ENCODE peak calls at places on chromosomes 3 and 15, in eight cellular contexts. One of them, this sample, is unnamed. For H3K36me3, the result is how much of the 10 kb centered on the place peaks cover.

GRCh38 chr3:64056616-64057165 is 33.4 kb upstream of the PSMD6 start:
- DNase-seq in transverse colon: no peak
- DNase-seq in Peyer's patch: no peak
- DNase-seq in tibial artery: no peak
- DNase-seq in fibroblast of lung: no peak
- DNase-seq in esophagus squamous epithelium: no peak
- DNase-seq in cardiac muscle cell: peak
- DNase-seq in Panc1: no peak
- DNase-seq in this sample: no peak

GRCh38 chr3:66076861-66077495 is 38.3 kb upstream of the MAGI1 start:
- DNase-seq in cardiac muscle cell: no peak
- DNase-seq in fibroblast of lung: peak
- DNase-seq in Peyer's patch: no peak
- DNase-seq in transverse colon: no peak
- DNase-seq in Panc1: no peak
- DNase-seq in esophagus squamous epithelium: no peak
- DNase-seq in tibial artery: no peak
- DNase-seq in this sample: no peak

GRCh38 chr3:160052385-160053047 is 63.9 kb downstream of the IL12A start:
- DNase-seq in cardiac muscle cell: peak
- DNase-seq in fibroblast of lung: no peak
- DNase-seq in transverse colon: no peak
- DNase-seq in Peyer's patch: no peak
- DNase-seq in tibial artery: no peak
- DNase-seq in esophagus squamous epithelium: no peak
- DNase-seq in Panc1: no peak
- DNase-seq in this sample: no peak

GRCh38 chr3:126259411-126260391 is 79.3 kb upstream of the ALDH1L1 start:
- DNase-seq in Panc1: peak
- DNase-seq in Peyer's patch: no peak
- DNase-seq in tibial artery: no peak
- DNase-seq in fibroblast of lung: peak
- DNase-seq in cardiac muscle cell: peak
- DNase-seq in transverse colon: peak
- DNase-seq in esophagus squamous epithelium: no peak
- DNase-seq in this sample: peak

GRCh38 chr3:142088522-142088921 is 60.8 kb downstream of the TFDP2 start:
- DNase-seq in Peyer's patch: no peak
- DNase-seq in transverse colon: no peak
- DNase-seq in fibroblast of lung: no peak
- DNase-seq in tibial artery: no peak
- DNase-seq in esophagus squamous epithelium: no peak
- DNase-seq in Panc1: no peak
- DNase-seq in cardiac muscle cell: peak
- DNase-seq in this sample: no peak

GRCh38 chr3:97927699-97928098 is 44.5 kb downstream of the RIOX2 start:
- DNase-seq in fibroblast of lung: peak
- DNase-seq in transverse colon: no peak
- DNase-seq in esophagus squamous epithelium: no peak
- DNase-seq in tibial artery: no peak
- DNase-seq in Peyer's patch: no peak
- DNase-seq in Panc1: no peak
- DNase-seq in cardiac muscle cell: no peak
- DNase-seq in this sample: no peak

GRCh38 chr3:17407576-17407975 is 334.9 kb downstream of the TBC1D5 start:
- DNase-seq in transverse colon: no peak
- DNase-seq in tibial artery: no peak
- DNase-seq in fibroblast of lung: no peak
- DNase-seq in Peyer's patch: no peak
- DNase-seq in cardiac muscle cell: no peak
- DNase-seq in Panc1: no peak
- DNase-seq in esophagus squamous epithelium: no peak
- DNase-seq in this sample: no peak

GRCh38 chr15:70308011-70308761 is 210.5 kb upstream of the TLE3 start:
- DNase-seq in fibroblast of lung: no peak
- DNase-seq in tibial artery: no peak
- DNase-seq in Panc1: no peak
- DNase-seq in cardiac muscle cell: no peak
- DNase-seq in Peyer's patch: peak
- DNase-seq in esophagus squamous epithelium: no peak
- DNase-seq in transverse colon: no peak
- DNase-seq in this sample: no peak

GRCh38 chr15:78065973-78066946 is 11.3 kb downstream of the TBC1D2B start:
- DNase-seq in transverse colon: no peak
- DNase-seq in Panc1: no peak
- DNase-seq in Peyer's patch: no peak
- DNase-seq in esophagus squamous epithelium: no peak
- DNase-seq in tibial artery: no peak
- DNase-seq in cardiac muscle cell: no peak
- DNase-seq in fibroblast of lung: no peak
- DNase-seq in this sample: no peak

GRCh38 chr3:138348107-138348949 is at the start of gene MRAS:
- DNase-seq in transverse colon: peak
- DNase-seq in fibroblast of lung: peak
- DNase-seq in esophagus squamous epithelium: no peak
- DNase-seq in cardiac muscle cell: peak
- DNase-seq in tibial artery: peak
- DNase-seq in Peyer's patch: no peak
- DNase-seq in Panc1: no peak
- DNase-seq in this sample: peak

GRCh38 chr15:89177633-89178306 is 43.6 kb downstream of the RLBP1 start:
- DNase-seq in fibroblast of lung: peak
- DNase-seq in Peyer's patch: peak
- DNase-seq in cardiac muscle cell: peak
- DNase-seq in Panc1: peak
- DNase-seq in esophagus squamous epithelium: no peak
- DNase-seq in transverse colon: peak
- DNase-seq in tibial artery: peak
- DNase-seq in this sample: peak

GRCh38 chr3:18740631-18741583 is 315.8 kb upstream of the SATB1 start:
- DNase-seq in Panc1: no peak
- DNase-seq in transverse colon: peak
- DNase-seq in fibroblast of lung: no peak
- DNase-seq in tibial artery: no peak
- DNase-seq in cardiac muscle cell: no peak
- DNase-seq in esophagus squamous epithelium: no peak
- DNase-seq in Peyer's patch: peak
- DNase-seq in this sample: no peak

GRCh38 chr3:33541918-33542317 is 101.7 kb upstream of the UBP1 start:
- DNase-seq in transverse colon: no peak
- DNase-seq in cardiac muscle cell: no peak
- DNase-seq in tibial artery: no peak
- DNase-seq in Peyer's patch: no peak
- DNase-seq in fibroblast of lung: no peak
- DNase-seq in esophagus squamous epithelium: no peak
- DNase-seq in Panc1: no peak
- DNase-seq in this sample: no peak

GRCh38 chr15:68210821-68211655 is 5.9 kb upstream of the CALML4 start:
- DNase-seq in fibroblast of lung: peak
- DNase-seq in tibial artery: peak
- DNase-seq in esophagus squamous epithelium: no peak
- DNase-seq in cardiac muscle cell: peak
- DNase-seq in transverse colon: peak
- DNase-seq in Peyer's patch: peak
- DNase-seq in Panc1: no peak
- DNase-seq in this sample: peak

DNA sequence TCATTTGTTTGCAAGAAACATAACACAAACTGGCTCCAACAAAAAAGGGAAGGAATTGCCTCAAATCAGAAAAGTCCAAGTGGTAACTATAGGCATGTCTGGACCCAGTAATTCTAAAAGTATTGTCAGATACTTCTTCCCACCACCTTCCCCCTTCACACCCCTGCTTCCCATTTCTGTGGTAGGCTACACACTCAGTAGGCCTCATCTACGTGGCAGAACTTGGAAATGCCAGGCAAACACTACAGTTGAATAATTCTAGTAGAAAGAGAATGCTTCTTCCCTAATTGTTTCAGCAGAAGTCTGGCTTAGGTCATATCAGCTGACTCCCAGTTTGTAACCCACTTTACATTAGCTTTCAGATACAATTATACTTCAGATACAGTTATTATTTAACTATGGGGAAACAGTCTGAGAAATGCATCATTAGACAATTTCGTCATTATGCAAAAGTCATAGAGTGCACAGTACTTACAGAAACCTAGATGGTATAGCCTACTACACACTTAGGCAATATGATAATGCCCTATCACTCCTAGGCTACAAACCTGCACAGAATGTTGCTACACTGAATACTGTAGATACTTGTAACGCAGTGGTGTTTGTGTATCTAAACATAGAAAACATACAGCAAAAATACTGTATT is 6.4 kb downstream of the SETMAR start:
- DNase-seq in tibial artery: no peak
- DNase-seq in transverse colon: no peak
- DNase-seq in esophagus squamous epithelium: no peak
- DNase-seq in Peyer's patch: no peak
- DNase-seq in fibroblast of lung: no peak
- DNase-seq in cardiac muscle cell: no peak
- DNase-seq in Panc1: no peak
- DNase-seq in this sample: no peak
- H3K36me3 ChIP-seq in tibial artery: under half
- H3K36me3 ChIP-seq in transverse colon: under half
- H3K36me3 ChIP-seq in esophagus squamous epithelium: under half
- H3K36me3 ChIP-seq in Peyer's patch: under half
- H3K36me3 ChIP-seq in fibroblast of lung: under half
- H3K36me3 ChIP-seq in cardiac muscle cell: under half
- H3K36me3 ChIP-seq in Panc1: under half
- H3K36me3 ChIP-seq in this sample: under half

GRCh38 chr3:183308746-183309145 is 55.7 kb downstream of the B3GNT5 start:
- DNase-seq in cardiac muscle cell: no peak
- DNase-seq in esophagus squamous epithelium: no peak
- DNase-seq in Panc1: no peak
- DNase-seq in Peyer's patch: no peak
- DNase-seq in fibroblast of lung: no peak
- DNase-seq in tibial artery: no peak
- DNase-seq in transverse colon: no peak
- DNase-seq in this sample: no peak
- H3K36me3 ChIP-seq in cardiac muscle cell: under half
- H3K36me3 ChIP-seq in esophagus squamous epithelium: under half
- H3K36me3 ChIP-seq in Panc1: under half
- H3K36me3 ChIP-seq in Peyer's patch: under half
- H3K36me3 ChIP-seq in fibroblast of lung: under half
- H3K36me3 ChIP-seq in tibial artery: under half
- H3K36me3 ChIP-seq in transverse colon: under half
- H3K36me3 ChIP-seq in this sample: under half

GRCh38 chr15:73934281-73934680 is 8.0 kb downstream of the LOXL1 start:
- DNase-seq in tibial artery: no peak
- DNase-seq in esophagus squamous epithelium: no peak
- DNase-seq in fibroblast of lung: no peak
- DNase-seq in Panc1: no peak
- DNase-seq in transverse colon: no peak
- DNase-seq in Peyer's patch: no peak
- DNase-seq in cardiac muscle cell: no peak
- DNase-seq in this sample: no peak

GRCh38 chr15:73936181-73936580 is 9.9 kb downstream of the LOXL1 start:
- DNase-seq in fibroblast of lung: peak
- DNase-seq in transverse colon: no peak
- DNase-seq in Peyer's patch: no peak
- DNase-seq in Panc1: no peak
- DNase-seq in esophagus squamous epithelium: no peak
- DNase-seq in tibial artery: peak
- DNase-seq in cardiac muscle cell: peak
- DNase-seq in this sample: no peak

GRCh38 chr15:73936588-73937312 is 10.5 kb downstream of the LOXL1 start:
- DNase-seq in Panc1: no peak
- DNase-seq in fibroblast of lung: no peak
- DNase-seq in transverse colon: no peak
- DNase-seq in esophagus squamous epithelium: no peak
- DNase-seq in cardiac muscle cell: no peak
- DNase-seq in Peyer's patch: no peak
- DNase-seq in tibial artery: no peak
- DNase-seq in this sample: peak

GRCh38 chr15:73937313-73937695 is 11.0 kb downstream of the LOXL1 start:
- DNase-seq in transverse colon: no peak
- DNase-seq in Panc1: no peak
- DNase-seq in Peyer's patch: no peak
- DNase-seq in fibroblast of lung: no peak
- DNase-seq in tibial artery: no peak
- DNase-seq in cardiac muscle cell: no peak
- DNase-seq in esophagus squamous epithelium: no peak
- DNase-seq in this sample: peak

GRCh38 chr15:73935547-73935946 is 9.3 kb downstream of the LOXL1 start:
- DNase-seq in Peyer's patch: no peak
- DNase-seq in cardiac muscle cell: peak
- DNase-seq in esophagus squamous epithelium: no peak
- DNase-seq in tibial artery: no peak
- DNase-seq in Panc1: no peak
- DNase-seq in fibroblast of lung: no peak
- DNase-seq in transverse colon: no peak
- DNase-seq in this sample: peak
- H3K36me3 ChIP-seq in Peyer's patch: under half
- H3K36me3 ChIP-seq in cardiac muscle cell: under half
- H3K36me3 ChIP-seq in esophagus squamous epithelium: under half
- H3K36me3 ChIP-seq in tibial artery: under half
- H3K36me3 ChIP-seq in Panc1: under half
- H3K36me3 ChIP-seq in fibroblast of lung: under half
- H3K36me3 ChIP-seq in transverse colon: under half
- H3K36me3 ChIP-seq in this sample: under half

GRCh38 chr3:9175421-9175820 is 74.0 kb downstream of the SRGAP3 start:
- DNase-seq in fibroblast of lung: no peak
- DNase-seq in tibial artery: no peak
- DNase-seq in cardiac muscle cell: no peak
- DNase-seq in transverse colon: peak
- DNase-seq in esophagus squamous epithelium: no peak
- DNase-seq in Peyer's patch: no peak
- DNase-seq in Panc1: no peak
- DNase-seq in this sample: no peak

GRCh38 chr3:9169951-9170850 is 79.2 kb downstream of the SRGAP3 start:
- DNase-seq in fibroblast of lung: no peak
- DNase-seq in tibial artery: no peak
- DNase-seq in esophagus squamous epithelium: no peak
- DNase-seq in cardiac muscle cell: no peak
- DNase-seq in Peyer's patch: no peak
- DNase-seq in transverse colon: no peak
- DNase-seq in Panc1: no peak
- DNase-seq in this sample: no peak

GRCh38 chr3:9170851-9171160 is 78.6 kb downstream of the SRGAP3 start:
- DNase-seq in fibroblast of lung: no peak
- DNase-seq in cardiac muscle cell: no peak
- DNase-seq in transverse colon: no peak
- DNase-seq in Peyer's patch: no peak
- DNase-seq in tibial artery: no peak
- DNase-seq in Panc1: no peak
- DNase-seq in esophagus squamous epithelium: no peak
- DNase-seq in this sample: no peak

GRCh38 chr3:9173445-9173844 is 76.0 kb downstream of the SRGAP3 start:
- DNase-seq in cardiac muscle cell: no peak
- DNase-seq in Peyer's patch: no peak
- DNase-seq in esophagus squamous epithelium: no peak
- DNase-seq in transverse colon: no peak
- DNase-seq in fibroblast of lung: no peak
- DNase-seq in Panc1: no peak
- DNase-seq in tibial artery: no peak
- DNase-seq in this sample: no peak

DNA sequence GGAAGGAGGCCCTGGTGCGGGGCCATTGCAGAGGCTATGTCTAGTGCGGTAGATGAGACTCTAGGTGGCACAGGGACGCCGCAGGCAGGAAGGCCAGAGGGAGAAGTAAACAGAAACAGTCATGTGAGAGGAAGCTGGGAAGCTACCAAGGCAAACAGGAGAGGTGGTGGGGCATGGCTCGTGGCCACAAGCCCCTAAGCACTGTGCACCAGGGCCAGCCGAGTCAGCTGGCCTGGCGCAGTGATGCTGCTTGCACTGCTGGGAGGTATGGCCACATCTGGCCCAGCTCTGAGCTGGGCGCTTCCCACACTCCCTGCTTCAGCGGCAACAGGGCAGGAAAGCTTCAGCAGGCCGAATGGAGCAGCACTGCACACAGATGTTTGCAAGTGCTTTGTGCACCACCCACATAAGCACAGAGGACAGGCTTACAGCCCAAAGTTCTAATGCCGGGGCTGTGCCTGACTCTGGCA is 76.6 kb downstream of the SRGAP3 start:
- DNase-seq in fibroblast of lung: no peak
- DNase-seq in Peyer's patch: no peak
- DNase-seq in cardiac muscle cell: no peak
- DNase-seq in esophagus squamous epithelium: no peak
- DNase-seq in transverse colon: no peak
- DNase-seq in Panc1: no peak
- DNase-seq in tibial artery: no peak
- DNase-seq in this sample: no peak
- H3K36me3 ChIP-seq in fibroblast of lung: under half
- H3K36me3 ChIP-seq in Peyer's patch: under half
- H3K36me3 ChIP-seq in cardiac muscle cell: under half
- H3K36me3 ChIP-seq in esophagus squamous epithelium: under half
- H3K36me3 ChIP-seq in transverse colon: under half
- H3K36me3 ChIP-seq in Panc1: under half
- H3K36me3 ChIP-seq in tibial artery: under half
- H3K36me3 ChIP-seq in this sample: under half